ENCODE peak calls at places on chromosomes 11 and 22, in nine cellular contexts. G is ureter; F is hypothalamus; X is GM10248; H is endothelial cell; S is HFF-Myc; E is GF-D8; W is endothelial cell of umbilical vein; U is activated CD4-positive, alpha-beta T cell treated with anti-CD3 and anti-CD28 coated beads for 48 hours. O is an unnamed sample.

GRCh38 chr22:42930810-42931420 is 73.8 kb upstream of the ARFGAP3 start:
- DNase-seq in G (no peak), F (no peak), X (no peak), H (no peak), S (no peak), E (no peak), W (no peak), U (peak), O (no peak)

GRCh38 chr11:107808526-107808925 is 50.1 kb downstream of the SLC35F2 start:
- DNase-seq in G (no peak), F (no peak), X (no peak), H (no peak), S (no peak), E (no peak), W (no peak), U (no peak), O (no peak)

GRCh38 chr11:68659158-68659921 is 25.0 kb upstream of the GAL start:
- DNase-seq in G (peak), F (no peak), X (no peak), H (no peak), S (peak), E (no peak), W (peak), U (no peak), O (peak)

GRCh38 chr11:70762810-70763209 is 364.5 kb downstream of the CTTN start:
- DNase-seq in G (no peak), F (no peak), X (no peak), H (no peak), S (no peak), E (no peak), W (no peak), U (no peak), O (no peak)

GRCh38 chr22:35480627-35481565 is 59.7 kb upstream of the RASD2 start:
- DNase-seq in G (peak), F (no peak), X (no peak), H (no peak), S (no peak), E (no peak), W (no peak), U (no peak), O (no peak)

GRCh38 chr11:2097998-2098690 is 41.0 kb downstream of the IGF2 start:
- DNase-seq in G (no peak), F (no peak), X (no peak), H (no peak), S (no peak), E (no peak), W (no peak), U (no peak), O (no peak)

GRCh38 chr11:69801513-69802335 is 17.5 kb downstream of the FGF3 start:
- DNase-seq in G (no peak), F (no peak), X (peak), H (peak), S (no peak), E (no peak), W (peak), U (peak), O (no peak)

GRCh38 chr22:35743466-35743865 is 25.8 kb downstream of the APOL5 start:
- DNase-seq in G (no peak), F (no peak), X (no peak), H (no peak), S (no peak), E (no peak), W (no peak), U (no peak), O (no peak)

GRCh38 chr11:130719516-130719915 is 196.8 kb downstream of the SNX19 start:
- DNase-seq in G (no peak), F (no peak), X (no peak), H (no peak), S (no peak), E (no peak), W (no peak), U (no peak), O (peak)

GRCh38 chr11:33775064-33775807 is 916 bp upstream of the FBXO3 start:
- DNase-seq in G (no peak), F (no peak), X (no peak), H (no peak), S (no peak), E (no peak), W (no peak), U (no peak), O (no peak)

GRCh38 chr11:66002648-66003225 is 434 bp downstream of the BANF1 start:
- DNase-seq in G (no peak), F (no peak), X (peak), H (peak), S (no peak), E (no peak), W (no peak), U (no peak), O (no peak)

O was measured in non-pigmented ciliary epithelial cell.